ENCODE peak calls at places on chromosomes 7 and 10, in eight cellular contexts. P is prostate gland; I is choroid plexus epithelial cell; D is WERI-Rb-1; G is CD8-positive, alpha-beta T cell; A is heart right ventricle; R is endothelial cell; J is lower leg skin. B is an unnamed sample.

GRCh38 chr10:3740157-3740871 is 44.7 kb downstream of the KLF6 start:
- DNase-seq in A (no peak), I (peak; percentile 74), R (no peak), G (no peak), P (no peak), D (no peak), J (no peak), B (peak; percentile 1)

GRCh38 chr10:9634466-9634865 is 1383.2 kb upstream of the CELF2 start:
- DNase-seq in A (no peak), J (no peak), P (no peak), I (peak; percentile 82), G (no peak), D (no peak), R (no peak), B (no peak)

GRCh38 chr10:110317866-110318850 is 13.4 kb upstream of the SMNDC1 start:
- DNase-seq in I (no peak), J (no peak), D (no peak), R (no peak), A (no peak), G (no peak), P (no peak), B (no peak)

GRCh38 chr7:155959894-155960293 is 147.6 kb upstream of the SHH start:
- DNase-seq in J (peak; percentile 60), R (no peak), G (no peak), I (no peak), A (no peak), D (no peak), P (no peak), B (no peak)

GRCh38 chr10:86545097-86545496 is 23.5 kb upstream of the WAPL start:
- DNase-seq in J (no peak), I (no peak), P (no peak), R (no peak), A (no peak), D (no peak), G (no peak), B (no peak)

GRCh38 chr10:5561704-5562645 is 37.2 kb downstream of the CALML3 start:
- DNase-seq in I (no peak), D (no peak), A (no peak), R (no peak), J (peak; percentile 72), P (no peak), G (no peak), B (no peak)

GRCh38 chr10:72276013-72276387 is 2.3 kb downstream of the DDIT4 start:
- DNase-seq in P (peak; percentile 93), I (peak; percentile 62), J (no peak), D (no peak), R (no peak), G (no peak), A (no peak), B (no peak)

GRCh38 chr7:46152671-46153070 is 231.6 kb upstream of the IGFBP3 start:
- DNase-seq in G (no peak), I (no peak), P (no peak), R (no peak), J (no peak), D (no peak), A (no peak), B (no peak)

GRCh38 chr10:43846968-43847367 is 198.3 kb upstream of the ZNF32 start:
- DNase-seq in R (no peak), P (no peak), G (no peak), J (no peak), I (no peak), A (no peak), D (no peak), B (no peak)

GRCh38 chr7:128919881-128920789 is 9.6 kb upstream of the KCP start:
- DNase-seq in G (no peak), J (peak; percentile 68), I (no peak), D (no peak), R (no peak), A (no peak), P (no peak), B (no peak)

GRCh38 chr7:32501522-32501921 is 6.2 kb downstream of the AVL9 start:
- DNase-seq in A (no peak), J (no peak), P (no peak), G (no peak), I (peak; percentile 47), R (no peak), D (no peak), B (peak; percentile 60)

GRCh38 chr7:23062452-23062851 is 43.1 kb upstream of the KLHL7 start:
- DNase-seq in A (no peak), I (peak; percentile 21), R (no peak), J (no peak), D (no peak), P (no peak), G (no peak), B (no peak)

GRCh38 chr10:32000937-32001336 is 55.3 kb downstream of the KIF5B start:
- DNase-seq in R (no peak), D (no peak), P (no peak), J (no peak), A (no peak), I (peak; percentile 85), G (no peak), B (peak; percentile 57)

GRCh38 chr7:118855290-118855689 is 630.8 kb downstream of the ANKRD7 start:
- DNase-seq in A (no peak), I (no peak), R (no peak), J (no peak), G (no peak), P (peak; percentile 13), D (no peak), B (no peak)

GRCh38 chr10:124076334-124076733 is 17.1 kb downstream of the CHST15 start:
- DNase-seq in A (no peak), J (no peak), I (no peak), P (no peak), D (no peak), R (no peak), G (no peak), B (no peak)

GRCh38 chr7:95871078-95871848 is 98.9 kb downstream of the DYNC1I1 start:
- DNase-seq in A (no peak), I (peak; percentile 78), G (no peak), R (peak; percentile 54), J (no peak), P (peak; percentile 16), D (peak; percentile 38), B (peak; percentile 22)

GRCh38 chr7:16268821-16269768 is 152.2 kb downstream of the CRPPA start:
- DNase-seq in J (no peak), D (peak; percentile 10), A (no peak), G (no peak), I (peak; percentile 91), P (no peak), R (no peak), B (peak; percentile 48)

GRCh38 chr7:40329601-40330153 is 194.9 kb downstream of the SUGCT start:
- DNase-seq in I (peak; percentile 83), A (no peak), G (no peak), P (no peak), D (no peak), J (no peak), R (no peak), B (peak; percentile 58)

GRCh38 chr10:131870411-131870810 is 30.4 kb upstream of the PPP2R2D start:
- DNase-seq in I (no peak), D (no peak), G (no peak), A (no peak), J (no peak), R (no peak), P (no peak), B (no peak)

GRCh38 chr10:22415072-22415471 is 69.8 kb downstream of the SPAG6 start:
- DNase-seq in D (no peak), G (no peak), I (no peak), P (no peak), R (no peak), A (no peak), J (no peak), B (no peak)

GRCh38 chr10:22417736-22418268 is 72.5 kb downstream of the SPAG6 start:
- DNase-seq in J (no peak), R (no peak), D (no peak), I (no peak), P (no peak), G (no peak), A (no peak), B (no peak)

GRCh38 chr10:22426653-22427052 is 81.4 kb downstream of the SPAG6 start:
- DNase-seq in A (no peak), D (no peak), P (no peak), J (no peak), I (no peak), R (no peak), G (no peak), B (no peak)

DNA sequence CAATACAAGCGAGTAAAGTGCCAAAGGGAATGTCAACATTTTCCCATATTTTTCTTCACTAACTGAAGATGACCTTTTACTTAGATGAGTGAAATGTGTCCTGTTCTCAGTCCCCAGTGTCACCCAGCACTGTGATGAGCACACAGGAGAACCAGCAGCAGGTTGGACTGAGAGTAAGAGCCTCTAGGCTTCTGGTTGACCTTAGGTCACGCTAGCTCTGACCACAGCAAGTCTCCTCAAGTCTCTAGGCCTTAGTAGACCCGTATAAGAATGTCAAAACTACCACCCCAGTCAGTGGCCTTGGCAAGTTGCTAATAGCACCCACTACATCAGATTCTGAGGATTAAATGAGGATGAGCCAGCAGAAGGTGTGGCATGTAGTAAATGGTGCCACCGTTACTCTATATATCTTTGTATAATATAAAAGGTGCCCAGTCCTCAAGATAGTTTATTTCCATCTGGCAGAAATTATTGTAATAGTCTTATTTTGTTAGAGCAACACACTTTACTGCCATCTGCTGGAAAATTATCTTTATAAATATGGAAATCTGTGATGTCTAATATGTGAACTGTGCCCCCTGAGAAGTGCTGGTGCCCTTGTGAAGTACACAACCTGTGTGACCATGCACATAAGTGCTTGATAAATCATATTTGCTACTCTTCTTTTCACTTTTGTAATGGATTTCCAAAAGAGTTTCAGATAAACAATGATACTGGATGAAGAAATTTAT is 75.7 kb downstream of the SPAG6 start:
- DNase-seq in J (no peak), P (no peak), G (no peak), R (no peak), I (peak; percentile 56), A (no peak), D (no peak), B (peak; percentile 19)
- TF ChIP-seq CTCF in J (no peak), P (no peak), G (peak; percentile 37), R (no peak), I (peak; percentile 44), A (no peak), D (no peak), B (peak; percentile 66)

GRCh38 chr7:55536619-55537457 is 35.5 kb downstream of the VOPP1 start:
- DNase-seq in I (no peak), R (no peak), A (no peak), D (peak; percentile 69), P (no peak), G (no peak), J (no peak), B (no peak)
- TF ChIP-seq CTCF in I (peak; percentile 8), R (no peak), A (no peak), D (peak; percentile 31), P (no peak), G (no peak), J (no peak), B (peak; percentile 15)

DNA sequence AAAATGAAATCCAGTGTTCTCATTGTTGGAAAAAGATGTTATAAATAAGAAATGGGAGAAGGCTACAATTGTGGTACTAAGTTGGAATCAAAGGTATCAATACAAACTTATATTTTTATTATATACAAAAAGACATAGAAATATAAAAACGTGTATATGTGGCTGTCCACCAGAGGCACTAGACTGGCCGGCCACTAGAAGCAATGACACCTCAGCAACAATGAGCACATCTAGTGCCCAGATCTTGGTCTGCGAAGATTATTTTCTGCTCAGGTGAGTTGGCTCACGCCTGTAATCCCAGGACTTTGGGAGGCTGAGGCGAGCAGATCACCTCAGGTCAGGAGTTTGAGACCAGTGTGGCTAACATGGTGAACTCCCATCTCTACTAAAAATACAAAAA is 21.6 kb downstream of the IDE start:
- DNase-seq in R (no peak), I (no peak), A (no peak), G (no peak), D (no peak), P (no peak), J (no peak), B (no peak)
- TF ChIP-seq CTCF in R (peak; percentile 40), I (peak; percentile 45), A (no peak), G (no peak), D (peak; percentile 22), P (no peak), J (no peak), B (peak; percentile 64)

GRCh38 chr7:87966271-87966670 is 32.2 kb downstream of the ADAM22 start:
- DNase-seq in D (no peak), P (no peak), G (no peak), J (no peak), R (no peak), I (no peak), A (no peak), B (no peak)
- TF ChIP-seq CTCF in D (no peak), P (no peak), G (no peak), J (no peak), R (no peak), I (no peak), A (no peak), B (no peak)

B was measured in HFFc6.